ENCODE peak calls at places on chromosomes 13 and 19, in six cellular contexts. One of them, this sample, is unnamed.

GRCh38 chr13:50766043-50766442 is 77.4 kb downstream of the DLEU7 start:
- DNase-seq in right atrium auricular region: no peak
- DNase-seq in A549: no peak
- DNase-seq in fibroblast of mammary gland: peak
- DNase-seq in cardiac fibroblast: no peak
- DNase-seq in heart left ventricle: no peak
- DNase-seq in this sample: no peak

GRCh38 chr13:27168086-27168485 is 3.5 kb downstream of the USP12 start:
- DNase-seq in fibroblast of mammary gland: no peak
- DNase-seq in A549: no peak
- DNase-seq in right atrium auricular region: no peak
- DNase-seq in heart left ventricle: no peak
- DNase-seq in cardiac fibroblast: no peak
- DNase-seq in this sample: no peak

GRCh38 chr13:108963846-108964600 is 334.6 kb downstream of the MYO16 start:
- DNase-seq in heart left ventricle: no peak
- DNase-seq in fibroblast of mammary gland: peak
- DNase-seq in cardiac fibroblast: peak
- DNase-seq in A549: no peak
- DNase-seq in right atrium auricular region: no peak
- DNase-seq in this sample: peak

GRCh38 chr19:38805180-38805579 is 7.6 kb downstream of the LGALS4 start:
- DNase-seq in heart left ventricle: no peak
- DNase-seq in right atrium auricular region: no peak
- DNase-seq in fibroblast of mammary gland: peak
- DNase-seq in A549: peak
- DNase-seq in cardiac fibroblast: peak
- DNase-seq in this sample: no peak

GRCh38 chr19:10069046-10069445 is 17.1 kb upstream of the SHFL start:
- DNase-seq in A549: no peak
- DNase-seq in right atrium auricular region: no peak
- DNase-seq in heart left ventricle: no peak
- DNase-seq in fibroblast of mammary gland: peak
- DNase-seq in cardiac fibroblast: peak
- DNase-seq in this sample: no peak

GRCh38 chr13:106182404-106182803 is 353.1 kb downstream of the EFNB2 start:
- DNase-seq in heart left ventricle: no peak
- DNase-seq in right atrium auricular region: no peak
- DNase-seq in cardiac fibroblast: peak
- DNase-seq in fibroblast of mammary gland: peak
- DNase-seq in A549: no peak
- DNase-seq in this sample: peak

GRCh38 chr13:64371045-64371444 is 2859.1 kb downstream of the PCDH9 start:
- DNase-seq in heart left ventricle: no peak
- DNase-seq in cardiac fibroblast: peak
- DNase-seq in fibroblast of mammary gland: no peak
- DNase-seq in A549: no peak
- DNase-seq in right atrium auricular region: no peak
- DNase-seq in this sample: no peak

GRCh38 chr13:78192721-78193120 is 274.1 kb upstream of the EDNRB start:
- DNase-seq in fibroblast of mammary gland: peak
- DNase-seq in A549: no peak
- DNase-seq in right atrium auricular region: no peak
- DNase-seq in heart left ventricle: no peak
- DNase-seq in cardiac fibroblast: peak
- DNase-seq in this sample: peak

GRCh38 chr13:52879950-52880650 is 31.7 kb upstream of the PCDH8 start:
- DNase-seq in A549: no peak
- DNase-seq in heart left ventricle: no peak
- DNase-seq in right atrium auricular region: no peak
- DNase-seq in fibroblast of mammary gland: no peak
- DNase-seq in cardiac fibroblast: no peak
- DNase-seq in this sample: no peak

GRCh38 chr19:4732680-4733114 is 9.1 kb upstream of the DPP9 start:
- DNase-seq in cardiac fibroblast: peak
- DNase-seq in right atrium auricular region: no peak
- DNase-seq in heart left ventricle: no peak
- DNase-seq in fibroblast of mammary gland: peak
- DNase-seq in A549: peak
- DNase-seq in this sample: peak

GRCh38 chr13:110520431-110521295 is 40.9 kb downstream of the RAB20 start:
- DNase-seq in fibroblast of mammary gland: peak
- DNase-seq in heart left ventricle: peak
- DNase-seq in right atrium auricular region: peak
- DNase-seq in A549: no peak
- DNase-seq in cardiac fibroblast: peak
- DNase-seq in this sample: peak

GRCh38 chr13:26228080-26228479 is 6.0 kb upstream of the RNF6 start:
- DNase-seq in fibroblast of mammary gland: no peak
- DNase-seq in cardiac fibroblast: no peak
- DNase-seq in right atrium auricular region: no peak
- DNase-seq in heart left ventricle: no peak
- DNase-seq in A549: no peak
- DNase-seq in this sample: no peak

GRCh38 chr19:55276720-55277430 is 3.0 kb downstream of the HSPBP1 start:
- DNase-seq in right atrium auricular region: no peak
- DNase-seq in A549: no peak
- DNase-seq in heart left ventricle: no peak
- DNase-seq in fibroblast of mammary gland: no peak
- DNase-seq in cardiac fibroblast: no peak
- DNase-seq in this sample: no peak

GRCh38 chr13:76904507-76904906 is 18.3 kb upstream of the KCTD12 start:
- DNase-seq in cardiac fibroblast: no peak
- DNase-seq in right atrium auricular region: no peak
- DNase-seq in fibroblast of mammary gland: no peak
- DNase-seq in heart left ventricle: no peak
- DNase-seq in A549: no peak
- DNase-seq in this sample: no peak

GRCh38 chr19:12093777-12094176 is 29.2 kb downstream of the ZNF844 start:
- DNase-seq in heart left ventricle: no peak
- DNase-seq in fibroblast of mammary gland: no peak
- DNase-seq in right atrium auricular region: no peak
- DNase-seq in cardiac fibroblast: no peak
- DNase-seq in A549: no peak
- DNase-seq in this sample: no peak
- H3K4me3 ChIP-seq in heart left ventricle: no peak
- H3K4me3 ChIP-seq in fibroblast of mammary gland: no peak
- H3K4me3 ChIP-seq in right atrium auricular region: no peak
- H3K4me3 ChIP-seq in cardiac fibroblast: no peak
- H3K4me3 ChIP-seq in A549: no peak
- H3K4me3 ChIP-seq in this sample: no peak

DNA sequence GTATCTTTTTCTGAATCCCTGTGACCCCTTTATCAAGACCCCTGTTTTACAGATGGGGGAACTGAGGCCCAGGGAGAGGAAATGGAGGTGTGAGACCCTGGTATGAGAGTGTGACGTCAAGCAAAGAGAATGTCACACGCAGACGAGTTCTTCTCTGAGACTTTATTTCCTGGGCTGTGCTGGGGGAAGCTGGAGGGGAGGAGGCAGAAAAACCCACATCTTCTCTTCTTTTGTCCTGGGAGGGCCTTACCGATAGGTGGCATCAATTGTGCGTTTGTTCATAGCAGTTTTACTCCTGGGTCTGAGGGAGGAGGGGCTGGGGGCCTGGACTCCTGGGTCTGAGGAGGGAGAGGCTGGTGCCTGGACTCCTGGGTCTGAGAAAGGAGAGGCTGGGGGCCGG is 4.9 kb upstream of the KLK15 start:
- DNase-seq in right atrium auricular region: no peak
- DNase-seq in A549: peak
- DNase-seq in heart left ventricle: no peak
- DNase-seq in cardiac fibroblast: peak
- DNase-seq in fibroblast of mammary gland: no peak
- DNase-seq in this sample: no peak
- TF ChIP-seq CTCF in right atrium auricular region: no peak
- TF ChIP-seq CTCF in A549: peak
- TF ChIP-seq CTCF in heart left ventricle: no peak
- TF ChIP-seq CTCF in cardiac fibroblast: no peak
- TF ChIP-seq CTCF in fibroblast of mammary gland: peak
- TF ChIP-seq CTCF in this sample: no peak

GRCh38 chr13:57286511-57287098 is 119.6 kb downstream of the PRR20E start:
- DNase-seq in heart left ventricle: no peak
- DNase-seq in right atrium auricular region: no peak
- DNase-seq in fibroblast of mammary gland: no peak
- DNase-seq in cardiac fibroblast: no peak
- DNase-seq in A549: no peak
- DNase-seq in this sample: no peak
- H3K4me3 ChIP-seq in heart left ventricle: no peak
- H3K4me3 ChIP-seq in right atrium auricular region: no peak
- H3K4me3 ChIP-seq in fibroblast of mammary gland: no peak
- H3K4me3 ChIP-seq in cardiac fibroblast: no peak
- H3K4me3 ChIP-seq in A549: no peak
- H3K4me3 ChIP-seq in this sample: no peak

GRCh38 chr19:13817615-13818371 is 22.6 kb downstream of the ZSWIM4 start:
- DNase-seq in fibroblast of mammary gland: no peak
- DNase-seq in A549: no peak
- DNase-seq in heart left ventricle: peak
- DNase-seq in cardiac fibroblast: no peak
- DNase-seq in right atrium auricular region: no peak
- DNase-seq in this sample: no peak
- TF ChIP-seq CTCF in fibroblast of mammary gland: no peak
- TF ChIP-seq CTCF in A549: no peak
- TF ChIP-seq CTCF in heart left ventricle: no peak
- TF ChIP-seq CTCF in cardiac fibroblast: no peak
- TF ChIP-seq CTCF in right atrium auricular region: no peak
- TF ChIP-seq CTCF in this sample: no peak

GRCh38 chr19:58307736-58308135 is 2.6 kb downstream of the ERVK3-1 start:
- DNase-seq in heart left ventricle: no peak
- DNase-seq in A549: no peak
- DNase-seq in cardiac fibroblast: no peak
- DNase-seq in fibroblast of mammary gland: no peak
- DNase-seq in right atrium auricular region: no peak
- DNase-seq in this sample: no peak

GRCh38 chr19:58304748-58305064 is 471 bp upstream of the ERVK3-1 start:
- DNase-seq in fibroblast of mammary gland: no peak
- DNase-seq in cardiac fibroblast: no peak
- DNase-seq in A549: no peak
- DNase-seq in right atrium auricular region: no peak
- DNase-seq in heart left ventricle: no peak
- DNase-seq in this sample: no peak

GRCh38 chr19:58305065-58305931 is at the start of gene ERVK3-1:
- DNase-seq in cardiac fibroblast: peak
- DNase-seq in heart left ventricle: peak
- DNase-seq in A549: peak
- DNase-seq in right atrium auricular region: peak
- DNase-seq in fibroblast of mammary gland: peak
- DNase-seq in this sample: peak

GRCh38 chr19:58305932-58306323 is 751 bp downstream of the ERVK3-1 start:
- DNase-seq in right atrium auricular region: no peak
- DNase-seq in cardiac fibroblast: no peak
- DNase-seq in heart left ventricle: no peak
- DNase-seq in A549: peak
- DNase-seq in fibroblast of mammary gland: peak
- DNase-seq in this sample: no peak

DNA sequence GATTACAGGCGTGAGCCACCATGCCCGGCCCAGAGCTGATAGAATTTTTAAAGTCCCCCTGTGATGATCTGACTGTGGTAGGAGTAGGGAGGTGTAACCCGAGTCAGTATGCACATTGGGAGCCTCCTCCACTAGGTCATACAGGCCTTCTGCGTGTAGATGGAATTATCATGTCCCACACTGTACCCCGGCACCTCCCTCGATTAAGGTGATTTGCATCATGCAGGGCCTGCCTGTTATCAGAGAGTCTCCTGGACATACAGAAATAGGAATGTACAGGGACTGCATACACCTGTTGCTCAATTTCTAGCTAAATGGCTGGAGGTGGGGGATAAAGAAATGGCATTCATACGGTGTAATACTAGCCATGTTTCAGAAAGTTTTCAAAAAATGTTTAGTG is 922 bp upstream of the ERVK3-1 start:
- DNase-seq in A549: no peak
- DNase-seq in cardiac fibroblast: no peak
- DNase-seq in heart left ventricle: no peak
- DNase-seq in fibroblast of mammary gland: no peak
- DNase-seq in right atrium auricular region: no peak
- DNase-seq in this sample: no peak
- H3K4me3 ChIP-seq in A549: no peak
- H3K4me3 ChIP-seq in cardiac fibroblast: no peak
- H3K4me3 ChIP-seq in heart left ventricle: peak
- H3K4me3 ChIP-seq in fibroblast of mammary gland: no peak
- H3K4me3 ChIP-seq in right atrium auricular region: no peak
- H3K4me3 ChIP-seq in this sample: no peak

GRCh38 chr19:41691268-41691970 is 3.3 kb upstream of the CEACAM7 start:
- DNase-seq in heart left ventricle: no peak
- DNase-seq in right atrium auricular region: peak
- DNase-seq in fibroblast of mammary gland: peak
- DNase-seq in A549: peak
- DNase-seq in cardiac fibroblast: peak
- DNase-seq in this sample: no peak
- TF ChIP-seq CTCF in heart left ventricle: no peak
- TF ChIP-seq CTCF in right atrium auricular region: no peak
- TF ChIP-seq CTCF in fibroblast of mammary gland: peak
- TF ChIP-seq CTCF in A549: peak
- TF ChIP-seq CTCF in cardiac fibroblast: peak
- TF ChIP-seq CTCF in this sample: peak

GRCh38 chr13:33874871-33875270 is 56.9 kb downstream of the RFC3 start:
- DNase-seq in A549: no peak
- DNase-seq in fibroblast of mammary gland: no peak
- DNase-seq in right atrium auricular region: no peak
- DNase-seq in heart left ventricle: no peak
- DNase-seq in cardiac fibroblast: peak
- DNase-seq in this sample: no peak

GRCh38 chr13:33871207-33872004 is 53.5 kb downstream of the RFC3 start:
- DNase-seq in cardiac fibroblast: no peak
- DNase-seq in A549: no peak
- DNase-seq in right atrium auricular region: no peak
- DNase-seq in fibroblast of mammary gland: no peak
- DNase-seq in heart left ventricle: no peak
- DNase-seq in this sample: no peak

GRCh38 chr13:33873251-33873908 is 55.4 kb downstream of the RFC3 start:
- DNase-seq in A549: no peak
- DNase-seq in fibroblast of mammary gland: no peak
- DNase-seq in heart left ventricle: no peak
- DNase-seq in cardiac fibroblast: no peak
- DNase-seq in right atrium auricular region: no peak
- DNase-seq in this sample: no peak

GRCh38 chr13:33870046-33870668 is 52.2 kb downstream of the RFC3 start:
- DNase-seq in heart left ventricle: no peak
- DNase-seq in right atrium auricular region: no peak
- DNase-seq in A549: no peak
- DNase-seq in fibroblast of mammary gland: no peak
- DNase-seq in cardiac fibroblast: no peak
- DNase-seq in this sample: no peak

GRCh38 chr13:33872005-33872351 is 54.0 kb downstream of the RFC3 start:
- DNase-seq in A549: no peak
- DNase-seq in cardiac fibroblast: no peak
- DNase-seq in heart left ventricle: no peak
- DNase-seq in right atrium auricular region: no peak
- DNase-seq in fibroblast of mammary gland: no peak
- DNase-seq in this sample: no peak
- H3K4me3 ChIP-seq in A549: no peak
- H3K4me3 ChIP-seq in cardiac fibroblast: no peak
- H3K4me3 ChIP-seq in heart left ventricle: no peak
- H3K4me3 ChIP-seq in right atrium auricular region: no peak
- H3K4me3 ChIP-seq in fibroblast of mammary gland: no peak
- H3K4me3 ChIP-seq in this sample: no peak

DNA sequence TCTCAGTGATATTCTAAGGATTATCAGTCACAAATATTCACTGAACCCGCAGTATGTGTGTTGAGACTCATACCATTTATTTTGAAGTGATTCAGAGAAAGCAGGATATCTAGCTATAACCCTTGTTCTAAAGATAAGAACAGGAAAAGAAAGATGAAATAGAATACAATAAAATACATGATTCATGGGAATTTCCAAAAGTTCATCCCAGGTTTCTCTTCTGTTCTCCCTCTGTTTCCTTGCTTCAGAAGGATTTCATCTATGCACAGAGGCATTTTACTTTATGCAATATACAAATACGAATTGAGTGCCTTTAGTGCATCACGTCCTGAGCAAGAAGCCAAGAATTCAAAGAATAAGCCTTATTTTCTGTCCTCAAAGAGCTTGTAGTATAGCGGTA is 274.4 kb upstream of the GPC6 start:
- DNase-seq in cardiac fibroblast: peak
- DNase-seq in right atrium auricular region: no peak
- DNase-seq in fibroblast of mammary gland: no peak
- DNase-seq in A549: no peak
- DNase-seq in heart left ventricle: no peak
- DNase-seq in this sample: no peak
- TF ChIP-seq CTCF in cardiac fibroblast: no peak
- TF ChIP-seq CTCF in right atrium auricular region: no peak
- TF ChIP-seq CTCF in fibroblast of mammary gland: no peak
- TF ChIP-seq CTCF in A549: no peak
- TF ChIP-seq CTCF in heart left ventricle: no peak
- TF ChIP-seq CTCF in this sample: no peak